ENCODE peak calls at places on chromosomes 3 and 15, in four cellular contexts. B is endothelial cell of umbilical vein, S is neural progenitor cell, Q is PC-3. J is an unnamed sample.

GRCh38 chr3:174094671-174095070 is 697.1 kb downstream of the NLGN1 start:
- DNase-seq in B (peak), S (no peak), Q (no peak), J (no peak)

GRCh38 chr3:64595253-64595694 is 92.5 kb downstream of the ADAMTS9 start:
- DNase-seq in B (peak), S (no peak), Q (peak), J (peak)

GRCh38 chr15:51492528-51492927 is 130.0 kb downstream of the DMXL2 start:
- DNase-seq in B (peak), S (no peak), Q (no peak), J (no peak)

GRCh38 chr15:39310633-39311032 is 270.2 kb upstream of the THBS1 start:
- DNase-seq in B (no peak), S (no peak), Q (peak), J (peak)

GRCh38 chr3:171981271-171981605 is 58.1 kb upstream of the FNDC3B start:
- DNase-seq in B (no peak), S (no peak), Q (no peak), J (no peak)

GRCh38 chr3:148955544-148956346 is 35.6 kb upstream of the GYG1 start:
- DNase-seq in B (peak), S (peak), Q (peak), J (peak)

GRCh38 chr15:72420580-72420979 is 22.5 kb downstream of the TMEM202 start:
- DNase-seq in B (no peak), S (no peak), Q (no peak), J (no peak)

GRCh38 chr15:77185242-77185785 is 114.4 kb upstream of the TSPAN3 start:
- DNase-seq in B (peak), S (no peak), Q (no peak), J (no peak)

GRCh38 chr3:168047190-168047795 is 48.4 kb downstream of the GOLIM4 start:
- DNase-seq in B (peak), S (peak), Q (peak), J (peak)

GRCh38 chr3:23648326-23648964 is 157.3 kb upstream of the UBE2E1 start:
- DNase-seq in B (peak), S (peak), Q (peak), J (no peak)

GRCh38 chr3:143507735-143508580 is 340.3 kb downstream of the SLC9A9 start:
- DNase-seq in B (no peak), S (no peak), Q (peak), J (peak)

DNA sequence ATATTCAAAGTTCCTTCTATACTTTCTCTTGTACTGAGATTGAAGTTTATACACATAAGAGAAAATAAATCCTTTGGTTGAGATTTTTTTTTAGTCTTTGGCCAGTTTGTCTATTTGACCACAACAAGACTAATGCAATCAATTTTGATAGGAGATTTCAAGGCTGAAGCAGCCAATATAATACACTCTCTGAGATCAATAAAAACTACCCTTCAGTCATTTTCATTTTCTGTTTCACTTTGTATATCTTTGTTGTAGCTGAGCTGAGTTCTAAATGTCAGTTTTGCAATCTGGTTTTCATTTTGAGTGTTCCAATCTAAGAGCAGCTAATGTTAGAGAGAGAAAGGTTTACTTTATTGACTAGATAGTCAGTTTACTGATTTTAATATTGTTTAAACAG is 623.8 kb upstream of the ROBO1 start:
- DNase-seq in B (no peak), S (no peak), Q (no peak), J (no peak)
- H2AFZ ChIP-seq in B (no peak), S (no peak), Q (no peak), J (no peak)

GRCh38 chr3:71563827-71564226 is 19.7 kb downstream of the FOXP1 start:
- DNase-seq in B (no peak), S (no peak), Q (no peak), J (no peak)
- H3K9ac ChIP-seq in B (no peak), S (no peak), Q (no peak), J (no peak)

GRCh38 chr15:65081270-65081669 is 4.7 kb downstream of the KBTBD13 start:
- DNase-seq in B (no peak), S (no peak), Q (no peak), J (no peak)
- H2AFZ ChIP-seq in B (no peak), S (no peak), Q (no peak), J (peak)

DNA sequence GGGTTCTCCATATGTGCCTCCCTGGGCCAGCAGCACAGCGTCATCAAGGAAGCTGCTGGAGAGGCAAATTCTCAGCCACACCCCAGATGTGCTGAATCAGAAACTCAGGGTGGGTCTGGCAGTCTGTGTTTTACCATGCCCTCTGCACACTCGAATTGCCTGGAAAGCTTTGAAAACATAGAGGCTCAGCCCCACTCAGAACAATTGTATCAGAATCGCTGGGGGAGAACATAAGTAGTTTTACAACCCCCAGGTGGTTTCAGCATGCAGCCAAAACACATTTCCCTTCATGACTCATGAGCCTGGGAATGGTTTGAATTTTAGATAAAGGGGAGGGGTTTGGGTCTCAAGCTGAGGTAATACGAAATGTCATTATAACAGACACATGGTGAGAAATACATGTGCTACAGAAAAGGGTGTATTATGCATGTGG is 9.6 kb downstream of the TGM4 start:
- DNase-seq in B (peak), S (no peak), Q (peak), J (peak)
- H3K9ac ChIP-seq in B (peak), S (no peak), Q (peak), J (peak)

DNA sequence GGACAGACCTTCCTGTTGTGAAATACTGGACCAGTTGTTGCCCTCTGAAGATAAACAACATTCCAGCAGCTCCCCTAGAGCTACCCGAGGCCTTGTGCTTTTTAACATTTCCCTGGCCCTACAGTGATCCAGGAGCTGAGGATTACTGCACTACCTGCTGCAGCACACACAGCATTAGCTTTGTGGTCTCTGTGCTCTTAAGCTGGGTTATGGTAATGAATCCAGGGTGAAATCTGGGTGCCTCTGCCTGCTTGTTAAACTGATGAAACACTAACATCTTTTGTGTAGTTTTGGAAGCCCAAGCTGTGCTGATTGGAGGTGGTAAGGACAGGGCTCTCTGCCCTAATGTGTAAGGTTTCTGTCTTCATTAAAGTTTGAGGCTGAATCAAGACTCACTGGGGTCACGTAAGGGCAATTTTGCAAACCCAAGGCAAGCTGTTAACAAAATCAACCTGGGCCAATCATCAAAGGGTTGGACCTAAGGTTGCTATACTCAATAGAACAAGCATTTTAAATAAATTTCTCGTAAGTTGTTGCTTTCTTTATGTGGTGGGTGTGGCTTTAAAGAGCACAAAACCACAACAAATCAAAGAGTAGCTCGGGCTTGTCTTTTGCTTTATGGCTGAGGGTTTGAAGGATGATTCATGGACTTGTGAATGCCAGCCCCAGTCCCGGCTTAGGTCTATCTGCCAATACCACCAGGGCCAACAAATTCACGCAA is 183.9 kb downstream of the TPRG1 start:
- DNase-seq in B (no peak), S (peak), Q (peak), J (peak)
- H2AFZ ChIP-seq in B (no peak), S (peak), Q (peak), J (peak)

GRCh38 chr3:157097198-157097597 is 62.7 kb downstream of the CCNL1 start:
- DNase-seq in B (no peak), S (no peak), Q (no peak), J (no peak)

GRCh38 chr3:157094751-157095480 is 65.0 kb downstream of the CCNL1 start:
- DNase-seq in B (no peak), S (no peak), Q (no peak), J (peak)

GRCh38 chr3:157098121-157098822 is 61.7 kb downstream of the CCNL1 start:
- DNase-seq in B (no peak), S (no peak), Q (no peak), J (no peak)

GRCh38 chr3:157094301-157094700 is 65.6 kb downstream of the CCNL1 start:
- DNase-seq in B (no peak), S (no peak), Q (no peak), J (peak)

GRCh38 chr3:157096328-157096727 is 63.6 kb downstream of the CCNL1 start:
- DNase-seq in B (no peak), S (no peak), Q (no peak), J (no peak)
- H3K9ac ChIP-seq in B (no peak), S (no peak), Q (no peak), J (no peak)

GRCh38 chr15:55255714-55256113 is 33.9 kb downstream of the RAB27A start:
- DNase-seq in B (peak), S (no peak), Q (no peak), J (no peak)

GRCh38 chr15:55257933-55258332 is 31.7 kb downstream of the RAB27A start:
- DNase-seq in B (no peak), S (no peak), Q (no peak), J (no peak)

GRCh38 chr15:55254916-55255679 is 34.5 kb downstream of the RAB27A start:
- DNase-seq in B (no peak), S (no peak), Q (no peak), J (no peak)

GRCh38 chr15:55257014-55257670 is 32.5 kb downstream of the RAB27A start:
- DNase-seq in B (no peak), S (no peak), Q (no peak), J (no peak)

GRCh38 chr15:55256281-55257013 is 33.2 kb downstream of the RAB27A start:
- DNase-seq in B (no peak), S (no peak), Q (no peak), J (peak)
- H2AFZ ChIP-seq in B (no peak), S (no peak), Q (no peak), J (no peak)

DNA sequence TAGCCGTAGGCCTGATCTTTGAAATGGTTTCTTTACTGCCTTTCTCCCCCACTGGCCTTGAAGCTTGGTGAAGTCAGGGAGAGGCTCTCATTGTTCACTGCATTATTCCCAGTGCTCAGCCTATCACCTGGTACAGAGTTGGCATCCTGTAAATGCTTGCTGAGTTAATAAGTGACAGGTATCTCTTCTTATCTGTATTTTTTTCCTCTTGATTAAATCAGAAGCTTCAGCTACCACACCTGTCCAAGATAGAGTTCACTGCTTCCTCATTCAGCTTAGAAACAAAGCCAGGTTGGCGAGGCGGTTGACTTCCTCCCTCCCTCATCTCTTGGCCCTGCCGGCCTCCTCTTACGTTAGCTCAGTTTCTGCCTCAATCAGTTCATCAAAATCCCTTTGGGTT is 142.8 kb downstream of the LIPC start:
- DNase-seq in B (no peak), S (no peak), Q (no peak), J (no peak)
- H3K9ac ChIP-seq in B (no peak), S (no peak), Q (no peak), J (no peak)

DNA sequence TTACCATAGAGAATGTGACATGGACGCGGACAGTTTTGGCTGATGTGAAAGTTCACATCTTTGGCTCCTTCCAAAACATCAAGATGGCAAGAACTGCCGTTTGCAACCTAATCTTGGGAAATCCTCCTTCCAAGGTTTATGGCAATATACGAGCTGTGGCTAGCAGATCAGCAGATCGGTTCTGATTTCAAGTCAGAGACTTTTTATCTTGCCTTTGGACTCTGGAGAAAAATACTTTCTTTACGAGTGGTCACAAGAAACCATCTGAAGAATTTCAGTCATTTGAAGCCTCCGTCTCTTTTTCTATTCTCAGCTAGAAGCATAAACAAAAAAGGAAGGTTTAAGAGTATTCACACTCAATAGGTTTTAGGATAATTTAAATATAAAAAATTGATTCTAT is 153.5 kb upstream of the MEIS2 start:
- DNase-seq in B (no peak), S (no peak), Q (no peak), J (no peak)
- H2AFZ ChIP-seq in B (no peak), S (peak), Q (no peak), J (no peak)

GRCh38 chr3:197154-197855 is 742 bp downstream of the CHL1 start:
- DNase-seq in B (no peak), S (peak), Q (no peak), J (no peak)
- H3K9ac ChIP-seq in B (no peak), S (no peak), Q (no peak), J (no peak)